ENCODE peak calls at places on chromosome 6, in ten cellular contexts. Z is HuH-7.5, K is NCI-H1417, M is A172, X is RPMI8226, P is ACHN, S is AML-193, U is AG08395, D is HTR-8/SVneo, B is AG04449. V is an unnamed sample.

GRCh38 chr6:137823826-137824501 is 43.1 kb upstream of the TNFAIP3 start:
- DNase-seq in Z (no peak), K (peak; percentile 81), M (peak; percentile 27), X (no peak), P (no peak), S (peak; percentile 92), U (peak; percentile 51), D (no peak), B (no peak), V (no peak)

GRCh38 chr6:131182991-131183425 is 47.7 kb downstream of the AKAP7 start:
- DNase-seq in Z (no peak), K (peak; percentile 33), M (no peak), X (peak; percentile 4), P (peak; percentile 7), S (peak; percentile 26), U (peak; percentile 43), D (no peak), B (no peak), V (no peak)

GRCh38 chr6:1612902-1613301 is 3.2 kb downstream of the FOXC1 start:
- DNase-seq in Z (no peak), K (no peak), M (peak; percentile 46), X (no peak), P (peak; percentile 45), S (no peak), U (no peak), D (no peak), B (no peak), V (peak; percentile 85)

GRCh38 chr6:141313986-141314385 is 818.7 kb upstream of the GJE1 start:
- DNase-seq in Z (no peak), K (no peak), M (no peak), X (no peak), P (no peak), S (no peak), U (no peak), D (no peak), B (no peak), V (no peak)

GRCh38 chr6:116447496-116448011 is 13.6 kb upstream of the CALHM6 start:
- DNase-seq in Z (no peak), K (no peak), M (peak; percentile 48), X (no peak), P (peak; percentile 41), S (peak; percentile 93), U (peak; percentile 88), D (peak; percentile 63), B (peak; percentile 99), V (no peak)

GRCh38 chr6:52543729-52544324 is 33.0 kb downstream of the TRAM2 start:
- DNase-seq in Z (no peak), K (no peak), M (peak; percentile 87), X (no peak), P (peak; percentile 56), S (no peak), U (peak; percentile 31), D (peak; percentile 46), B (no peak), V (no peak)

GRCh38 chr6:109441069-109441816 is 719 bp downstream of the SMPD2 start:
- DNase-seq in Z (peak; percentile 70), K (peak; percentile 75), M (peak; percentile 25), X (peak; percentile 58), P (peak; percentile 46), S (peak; percentile 55), U (peak; percentile 31), D (peak; percentile 54), B (no peak), V (no peak)

GRCh38 chr6:145017516-145017915 is 717.8 kb downstream of the EPM2A start:
- DNase-seq in Z (no peak), K (no peak), M (no peak), X (no peak), P (no peak), S (no peak), U (no peak), D (no peak), B (no peak), V (no peak)

GRCh38 chr6:38187285-38187684 is 367.8 kb downstream of the ZFAND3 start:
- DNase-seq in Z (no peak), K (peak; percentile 22), M (no peak), X (no peak), P (no peak), S (no peak), U (no peak), D (no peak), B (no peak), V (no peak)

GRCh38 chr6:72740135-72740534 is 118.3 kb downstream of the KCNQ5 start:
- DNase-seq in Z (no peak), K (no peak), M (no peak), X (no peak), P (no peak), S (no peak), U (no peak), D (no peak), B (no peak), V (no peak)

GRCh38 chr6:134397674-134398073 is 79.8 kb upstream of the SGK1 start:
- DNase-seq in Z (no peak), K (no peak), M (no peak), X (no peak), P (no peak), S (no peak), U (no peak), D (no peak), B (no peak), V (no peak)

GRCh38 chr6:107434812-107435211 is 24.6 kb downstream of the PDSS2 start:
- DNase-seq in Z (no peak), K (no peak), M (no peak), X (no peak), P (no peak), S (no peak), U (no peak), D (no peak), B (no peak), V (no peak)

V was measured in 8988T.